ENCODE peak calls at places on chromosomes 3 and 15, in four cellular contexts. One of them, this sample, is unnamed.

GRCh38 chr3:47664519-47664918 is 85.9 kb upstream of the CSPG5 start:
- DNase-seq in left ventricle myocardium inferior: no peak
- DNase-seq in thoracic aorta: no peak
- DNase-seq in GM12865: peak; percentile 28
- DNase-seq in this sample: no peak

GRCh38 chr15:55587321-55588069 is 650 bp downstream of the PYGO1 start:
- DNase-seq in left ventricle myocardium inferior: peak; percentile 27
- DNase-seq in thoracic aorta: no peak
- DNase-seq in GM12865: peak; percentile 8
- DNase-seq in this sample: peak; percentile 30

GRCh38 chr3:72766866-72767265 is 81.4 kb downstream of the SHQ1 start:
- DNase-seq in left ventricle myocardium inferior: no peak
- DNase-seq in thoracic aorta: no peak
- DNase-seq in GM12865: no peak
- DNase-seq in this sample: no peak

GRCh38 chr3:167406876-167407492 is 26.9 kb upstream of the ZBBX start:
- DNase-seq in left ventricle myocardium inferior: no peak
- DNase-seq in thoracic aorta: no peak
- DNase-seq in GM12865: peak; percentile 13
- DNase-seq in this sample: peak; percentile 53

GRCh38 chr3:117248149-117248548 is 538.6 kb downstream of the TUSC7 start:
- DNase-seq in left ventricle myocardium inferior: no peak
- DNase-seq in thoracic aorta: no peak
- DNase-seq in GM12865: no peak
- DNase-seq in this sample: no peak

GRCh38 chr3:46130631-46131310 is 77.3 kb downstream of the CCR1 start:
- DNase-seq in left ventricle myocardium inferior: no peak
- DNase-seq in thoracic aorta: no peak
- DNase-seq in GM12865: no peak
- DNase-seq in this sample: no peak

GRCh38 chr15:84715442-84716035 is 400 bp downstream of the SEC11A start:
- DNase-seq in left ventricle myocardium inferior: no peak
- DNase-seq in thoracic aorta: no peak
- DNase-seq in GM12865: peak; percentile 42
- DNase-seq in this sample: peak; percentile 57

GRCh38 chr15:63353887-63354286 is 27.8 kb downstream of the CA12 start:
- DNase-seq in left ventricle myocardium inferior: no peak
- DNase-seq in thoracic aorta: no peak
- DNase-seq in GM12865: no peak
- DNase-seq in this sample: no peak

GRCh38 chr3:177832862-177833261 is 635.6 kb upstream of the TBL1XR1 start:
- DNase-seq in left ventricle myocardium inferior: no peak
- DNase-seq in thoracic aorta: no peak
- DNase-seq in GM12865: no peak
- DNase-seq in this sample: no peak

GRCh38 chr15:63299981-63300575 is 22.7 kb downstream of the APH1B start:
- DNase-seq in left ventricle myocardium inferior: no peak
- DNase-seq in thoracic aorta: no peak
- DNase-seq in GM12865: no peak
- DNase-seq in this sample: no peak

GRCh38 chr3:17158941-17159682 is 274.4 kb downstream of the PLCL2 start:
- DNase-seq in left ventricle myocardium inferior: peak; percentile 56
- DNase-seq in thoracic aorta: no peak
- DNase-seq in GM12865: no peak
- DNase-seq in this sample: peak; percentile 14

GRCh38 chr15:89360294-89360971 is 25.8 kb upstream of the POLG start:
- DNase-seq in left ventricle myocardium inferior: no peak
- DNase-seq in thoracic aorta: no peak
- DNase-seq in GM12865: no peak
- DNase-seq in this sample: no peak

GRCh38 chr3:94904275-94904674 is 841.4 kb downstream of the NSUN3 start:
- DNase-seq in left ventricle myocardium inferior: no peak
- DNase-seq in thoracic aorta: no peak
- DNase-seq in GM12865: no peak
- DNase-seq in this sample: no peak

GRCh38 chr3:23665741-23666140 is 140.0 kb upstream of the UBE2E1 start:
- DNase-seq in left ventricle myocardium inferior: no peak
- DNase-seq in thoracic aorta: no peak
- DNase-seq in GM12865: no peak
- DNase-seq in this sample: no peak

GRCh38 chr15:66825731-66826130 is 123.7 kb downstream of the SMAD6 start:
- DNase-seq in left ventricle myocardium inferior: no peak
- DNase-seq in thoracic aorta: no peak
- DNase-seq in GM12865: no peak
- DNase-seq in this sample: no peak

GRCh38 chr3:196499807-196500524 is 3.6 kb downstream of the RNF168 start:
- DNase-seq in left ventricle myocardium inferior: no peak
- DNase-seq in thoracic aorta: no peak
- DNase-seq in GM12865: peak; percentile 46
- DNase-seq in this sample: no peak

GRCh38 chr3:99172736-99173657 is 271.5 kb upstream of the DCBLD2 start:
- DNase-seq in left ventricle myocardium inferior: no peak
- DNase-seq in thoracic aorta: peak; percentile 23
- DNase-seq in GM12865: peak; percentile 80
- DNase-seq in this sample: peak; percentile 34

GRCh38 chr3:125381743-125382142 is 6.6 kb upstream of the ZNF148 start:
- DNase-seq in left ventricle myocardium inferior: no peak
- DNase-seq in thoracic aorta: no peak
- DNase-seq in GM12865: peak; percentile 78
- DNase-seq in this sample: no peak

GRCh38 chr3:70028311-70028710 is 28.8 kb downstream of the SAMMSON start:
- DNase-seq in left ventricle myocardium inferior: no peak
- DNase-seq in thoracic aorta: no peak
- DNase-seq in GM12865: no peak
- DNase-seq in this sample: no peak

GRCh38 chr15:43440721-43441281 is 52.2 kb downstream of the TP53BP1 start:
- DNase-seq in left ventricle myocardium inferior: no peak
- DNase-seq in thoracic aorta: peak; percentile 5
- DNase-seq in GM12865: peak; percentile 57
- DNase-seq in this sample: peak; percentile 94

GRCh38 chr3:25587094-25587493 is 77.6 kb downstream of the TOP2B start:
- DNase-seq in left ventricle myocardium inferior: no peak
- DNase-seq in thoracic aorta: no peak
- DNase-seq in GM12865: no peak
- DNase-seq in this sample: peak; percentile 2

GRCh38 chr15:62534996-62535395 is 369.9 kb upstream of the C2CD4B start:
- DNase-seq in left ventricle myocardium inferior: no peak
- DNase-seq in thoracic aorta: no peak
- DNase-seq in GM12865: no peak
- DNase-seq in this sample: no peak

GRCh38 chr3:135851201-135852061 is 114.1 kb upstream of the PPP2R3A start:
- DNase-seq in left ventricle myocardium inferior: no peak
- DNase-seq in thoracic aorta: no peak
- DNase-seq in GM12865: no peak
- DNase-seq in this sample: no peak

GRCh38 chr3:16203671-16204629 is 29.5 kb downstream of the GALNT15 start:
- DNase-seq in left ventricle myocardium inferior: no peak
- DNase-seq in thoracic aorta: no peak
- DNase-seq in GM12865: no peak
- DNase-seq in this sample: no peak

GRCh38 chr3:4983739-4984510 is 4.7 kb downstream of the BHLHE40 start:
- DNase-seq in left ventricle myocardium inferior: no peak
- DNase-seq in thoracic aorta: no peak
- DNase-seq in GM12865: peak; percentile 95
- DNase-seq in this sample: peak; percentile 62

GRCh38 chr15:28995721-28996120 is 109.9 kb downstream of the APBA2 start:
- DNase-seq in left ventricle myocardium inferior: no peak
- DNase-seq in thoracic aorta: no peak
- DNase-seq in GM12865: no peak
- DNase-seq in this sample: no peak

GRCh38 chr15:71115567-71116351 is 488 bp downstream of the THSD4 start:
- DNase-seq in left ventricle myocardium inferior: peak; percentile 56
- DNase-seq in thoracic aorta: no peak
- DNase-seq in GM12865: peak; percentile 46
- DNase-seq in this sample: peak; percentile 74

GRCh38 chr3:165835431-165835830 is 1.8 kb downstream of the BCHE start:
- DNase-seq in left ventricle myocardium inferior: no peak
- DNase-seq in thoracic aorta: no peak
- DNase-seq in GM12865: no peak
- DNase-seq in this sample: no peak

GRCh38 chr15:22890296-22890695 is 51.8 kb downstream of the NIPA2 start:
- DNase-seq in left ventricle myocardium inferior: no peak
- DNase-seq in thoracic aorta: no peak
- DNase-seq in GM12865: no peak
- DNase-seq in this sample: no peak

GRCh38 chr15:71219646-71220045 is 104.4 kb downstream of the THSD4 start:
- DNase-seq in left ventricle myocardium inferior: no peak
- DNase-seq in thoracic aorta: no peak
- DNase-seq in GM12865: no peak
- DNase-seq in this sample: no peak

GRCh38 chr15:27342991-27343390 is 372.0 kb downstream of the GABRG3 start:
- DNase-seq in left ventricle myocardium inferior: no peak
- DNase-seq in thoracic aorta: no peak
- DNase-seq in GM12865: no peak
- DNase-seq in this sample: no peak

GRCh38 chr3:115469649-115470048 is 153.7 kb upstream of the GAP43 start:
- DNase-seq in left ventricle myocardium inferior: no peak
- DNase-seq in thoracic aorta: no peak
- DNase-seq in GM12865: no peak
- DNase-seq in this sample: no peak

GRCh38 chr3:194158942-194159439 is 23.0 kb downstream of the HES1 start:
- DNase-seq in left ventricle myocardium inferior: no peak
- DNase-seq in thoracic aorta: no peak
- DNase-seq in GM12865: no peak
- DNase-seq in this sample: peak; percentile 69

GRCh38 chr3:37491343-37491742 is 317.0 kb upstream of the LRRFIP2 start:
- DNase-seq in left ventricle myocardium inferior: peak; percentile 48
- DNase-seq in thoracic aorta: no peak
- DNase-seq in GM12865: no peak
- DNase-seq in this sample: no peak

GRCh38 chr15:99989095-99989494 is 255.9 kb upstream of the LYSMD4 start:
- DNase-seq in left ventricle myocardium inferior: no peak
- DNase-seq in thoracic aorta: no peak
- DNase-seq in GM12865: no peak
- DNase-seq in this sample: no peak

GRCh38 chr15:82624008-82624407 is 23.2 kb downstream of the CPEB1 start:
- DNase-seq in left ventricle myocardium inferior: no peak
- DNase-seq in thoracic aorta: no peak
- DNase-seq in GM12865: no peak
- DNase-seq in this sample: no peak

GRCh38 chr3:126108689-126109075 is 24.8 kb upstream of the SLC41A3 start:
- DNase-seq in left ventricle myocardium inferior: no peak
- DNase-seq in thoracic aorta: no peak
- DNase-seq in GM12865: no peak
- DNase-seq in this sample: no peak

GRCh38 chr15:91782221-91782620 is 71.3 kb upstream of the SLCO3A1 start:
- DNase-seq in left ventricle myocardium inferior: no peak
- DNase-seq in thoracic aorta: no peak
- DNase-seq in GM12865: no peak
- DNase-seq in this sample: no peak

GRCh38 chr3:52153389-52154096 is 680 bp downstream of the POC1A start:
- DNase-seq in left ventricle myocardium inferior: no peak
- DNase-seq in thoracic aorta: no peak
- DNase-seq in GM12865: peak; percentile 26
- DNase-seq in this sample: peak; percentile 44
- TF ChIP-seq CTCF in left ventricle myocardium inferior: no peak
- TF ChIP-seq CTCF in thoracic aorta: no peak
- TF ChIP-seq CTCF in GM12865: no peak
- TF ChIP-seq CTCF in this sample: peak; percentile 24

GRCh38 chr15:65101891-65102708 is 12.9 kb downstream of the UBAP1L start:
- DNase-seq in left ventricle myocardium inferior: no peak
- DNase-seq in thoracic aorta: no peak
- DNase-seq in GM12865: no peak
- DNase-seq in this sample: no peak
- TF ChIP-seq CTCF in left ventricle myocardium inferior: peak; percentile 5
- TF ChIP-seq CTCF in thoracic aorta: no peak
- TF ChIP-seq CTCF in GM12865: no peak
- TF ChIP-seq CTCF in this sample: no peak

DNA sequence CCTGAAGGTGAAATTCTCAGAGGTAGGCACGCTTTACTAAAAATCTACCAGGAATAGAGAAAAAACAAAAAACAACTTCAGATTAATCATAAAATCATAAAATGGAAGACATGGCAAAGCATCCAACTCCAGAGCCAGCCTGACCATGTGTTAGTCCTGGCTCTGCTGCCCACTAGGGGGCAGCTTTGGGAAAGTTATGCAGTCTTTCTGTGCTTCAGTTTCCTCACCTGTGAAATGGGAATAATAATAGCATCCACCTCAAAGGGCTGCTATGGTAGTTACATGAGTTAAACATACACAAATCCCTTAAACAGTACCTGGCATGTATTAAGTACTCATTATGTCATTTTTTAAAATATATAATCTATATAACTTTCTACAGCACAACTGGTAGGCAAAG is 52.3 kb downstream of the WNT5A start:
- DNase-seq in left ventricle myocardium inferior: no peak
- DNase-seq in thoracic aorta: no peak
- DNase-seq in GM12865: peak; percentile 64
- DNase-seq in this sample: no peak
- TF ChIP-seq CTCF in left ventricle myocardium inferior: peak; percentile 38
- TF ChIP-seq CTCF in thoracic aorta: no peak
- TF ChIP-seq CTCF in GM12865: peak; percentile 78
- TF ChIP-seq CTCF in this sample: peak; percentile 38

GRCh38 chr3:3509665-3510064 is 289.6 kb upstream of the LRRN1 start:
- DNase-seq in left ventricle myocardium inferior: no peak
- DNase-seq in thoracic aorta: no peak
- DNase-seq in GM12865: no peak
- DNase-seq in this sample: no peak
- TF ChIP-seq CTCF in left ventricle myocardium inferior: no peak
- TF ChIP-seq CTCF in thoracic aorta: no peak
- TF ChIP-seq CTCF in GM12865: no peak
- TF ChIP-seq CTCF in this sample: no peak

GRCh38 chr3:143712522-143712921 is 135.7 kb downstream of the SLC9A9 start:
- DNase-seq in left ventricle myocardium inferior: no peak
- DNase-seq in thoracic aorta: no peak
- DNase-seq in GM12865: no peak
- DNase-seq in this sample: no peak
- TF ChIP-seq CTCF in left ventricle myocardium inferior: no peak
- TF ChIP-seq CTCF in thoracic aorta: no peak
- TF ChIP-seq CTCF in GM12865: no peak
- TF ChIP-seq CTCF in this sample: no peak

DNA sequence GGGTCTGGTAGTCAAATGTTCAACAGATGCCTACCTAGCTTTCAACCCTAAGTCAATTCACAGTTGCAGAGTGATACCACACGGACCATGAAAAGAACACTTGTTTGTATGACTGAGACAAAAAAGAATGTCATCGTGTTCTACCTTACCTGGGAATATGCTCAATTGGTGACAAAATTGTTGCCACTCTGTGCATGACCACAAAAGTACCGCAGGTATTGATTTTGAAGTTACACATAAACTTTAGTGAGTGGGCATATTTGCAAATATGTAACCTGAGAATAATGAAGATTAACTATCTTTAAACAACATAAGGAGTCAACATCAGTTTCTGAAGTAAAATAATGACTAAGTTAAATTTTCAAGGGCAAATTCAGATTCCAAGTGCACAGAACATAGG is 53.4 kb upstream of the SNRPN start:
- DNase-seq in left ventricle myocardium inferior: no peak
- DNase-seq in thoracic aorta: no peak
- DNase-seq in GM12865: no peak
- DNase-seq in this sample: no peak
- TF ChIP-seq CTCF in left ventricle myocardium inferior: no peak
- TF ChIP-seq CTCF in thoracic aorta: no peak
- TF ChIP-seq CTCF in GM12865: no peak
- TF ChIP-seq CTCF in this sample: no peak

GRCh38 chr15:87518957-87519356 is 737.6 kb downstream of the NTRK3 start:
- DNase-seq in left ventricle myocardium inferior: no peak
- DNase-seq in thoracic aorta: no peak
- DNase-seq in GM12865: no peak
- DNase-seq in this sample: no peak
- TF ChIP-seq CTCF in left ventricle myocardium inferior: no peak
- TF ChIP-seq CTCF in thoracic aorta: no peak
- TF ChIP-seq CTCF in GM12865: no peak
- TF ChIP-seq CTCF in this sample: no peak

GRCh38 chr3:74883690-74884089 is 269.2 kb upstream of the CNTN3 start:
- DNase-seq in left ventricle myocardium inferior: no peak
- DNase-seq in thoracic aorta: no peak
- DNase-seq in GM12865: no peak
- DNase-seq in this sample: no peak
- TF ChIP-seq CTCF in left ventricle myocardium inferior: peak; percentile 31
- TF ChIP-seq CTCF in thoracic aorta: no peak
- TF ChIP-seq CTCF in GM12865: peak; percentile 13
- TF ChIP-seq CTCF in this sample: no peak

This sample was measured in RWPE1.